ENCODE peak calls at places on chromosome 20, in four cellular contexts. S is IMR-90, J is A549, C is K562. P is an unnamed sample.

GRCh38 chr20:44748005-44748370 is 2.3 kb downstream of the KCNK15 start:
- DNase-seq in S (no peak), J (no peak), C (no peak), P (peak)

GRCh38 chr20:51745804-51746203 is 22.4 kb downstream of the ATP9A start:
- DNase-seq in S (no peak), J (no peak), C (no peak), P (no peak)

GRCh38 chr20:61699184-61700066 is 366.3 kb downstream of the TAF4 start:
- DNase-seq in S (no peak), J (no peak), C (no peak), P (no peak)

GRCh38 chr20:10020937-10021336 is 13.8 kb upstream of the ANKEF1 start:
- DNase-seq in S (no peak), J (no peak), C (no peak), P (no peak)

GRCh38 chr20:19741914-19742313 is 16.1 kb upstream of the RIN2 start:
- DNase-seq in S (no peak), J (no peak), C (no peak), P (no peak)

GRCh38 chr20:57432874-57433491 is 41.8 kb downstream of the RBM38 start:
- DNase-seq in S (no peak), J (no peak), C (peak), P (no peak)

GRCh38 chr20:58096880-58097813 is 131.3 kb downstream of the ANKRD60 start:
- DNase-seq in S (no peak), J (no peak), C (no peak), P (no peak)

GRCh38 chr20:23192469-23192868 is 106.3 kb upstream of the CD93 start:
- DNase-seq in S (no peak), J (no peak), C (no peak), P (no peak)

GRCh38 chr20:19659468-19659867 is 98.6 kb upstream of the RIN2 start:
- DNase-seq in S (no peak), J (no peak), C (no peak), P (no peak)

GRCh38 chr20:10634683-10635411 is 39.0 kb downstream of the JAG1 start:
- DNase-seq in S (peak), J (no peak), C (no peak), P (no peak)

GRCh38 chr20:381581-382290 is 1.2 kb downstream of the TRIB3 start:
- DNase-seq in S (peak), J (peak), C (peak), P (peak)

GRCh38 chr20:45100563-45101245 is at the start of gene KCNS1:
- DNase-seq in S (no peak), J (no peak), C (peak), P (peak)

GRCh38 chr20:561437-562231 is 18.0 kb upstream of the CSNK2A1 start:
- DNase-seq in S (peak), J (peak), C (peak), P (peak)

GRCh38 chr20:14829897-14830296 is 492.5 kb upstream of the FLRT3 start:
- DNase-seq in S (no peak), J (no peak), C (no peak), P (no peak)

GRCh38 chr20:20362774-20363435 is 5.0 kb upstream of the INSM1 start:
- DNase-seq in S (no peak), J (no peak), C (no peak), P (no peak)

GRCh38 chr20:347640-348484 is 951 bp downstream of the NRSN2 start:
- DNase-seq in S (peak), J (peak), C (peak), P (peak)

GRCh38 chr20:45339799-45340198 is 8.4 kb downstream of the SDC4 start:
- DNase-seq in S (no peak), J (no peak), C (no peak), P (no peak)

GRCh38 chr20:58714923-58715708 is 22.5 kb downstream of the NPEPL1 start:
- DNase-seq in S (no peak), J (no peak), C (no peak), P (no peak)

GRCh38 chr20:25867776-25868649 is 171.4 kb upstream of the ZNF337 start:
- DNase-seq in S (peak), J (peak), C (peak), P (no peak)

GRCh38 chr20:46965477-46965876 is 70.8 kb downstream of the EYA2 start:
- DNase-seq in S (no peak), J (no peak), C (no peak), P (no peak)

GRCh38 chr20:54345817-54346216 is 129.6 kb upstream of the DOK5 start:
- DNase-seq in S (peak), J (no peak), C (no peak), P (no peak)

GRCh38 chr20:36384022-36384619 is 78.0 kb downstream of the DLGAP4 start:
- DNase-seq in S (peak), J (no peak), C (peak), P (peak)

GRCh38 chr20:21214431-21214830 is 88.5 kb downstream of the KIZ start:
- DNase-seq in S (peak), J (no peak), C (no peak), P (peak)

GRCh38 chr20:44494266-44494665 is 18.6 kb downstream of the TTPAL start:
- DNase-seq in S (peak), J (no peak), C (no peak), P (no peak)

GRCh38 chr20:23151885-23152284 is 65.8 kb upstream of the CD93 start:
- DNase-seq in S (no peak), J (no peak), C (no peak), P (no peak)

GRCh38 chr20:29319725-29320124 is 1937.7 kb upstream of the DEFB115 start:
- DNase-seq in S (no peak), J (no peak), C (no peak), P (no peak)

GRCh38 chr20:58075565-58075964 is 152.9 kb downstream of the ANKRD60 start:
- DNase-seq in S (no peak), J (no peak), C (no peak), P (no peak)

GRCh38 chr20:41299899-41300298 is 17.6 kb downstream of the ZHX3 start:
- DNase-seq in S (no peak), J (no peak), C (no peak), P (no peak)
- TF ChIP-seq MAZ in S (no peak), J (no peak), C (no peak), P (no peak)

GRCh38 chr20:24694727-24695528 is 225.5 kb downstream of the SYNDIG1 start:
- DNase-seq in S (no peak), J (no peak), C (no peak), P (no peak)

GRCh38 chr20:24697411-24697810 is 228.0 kb downstream of the SYNDIG1 start:
- DNase-seq in S (no peak), J (no peak), C (no peak), P (no peak)

GRCh38 chr20:24695529-24696225 is 226.2 kb downstream of the SYNDIG1 start:
- DNase-seq in S (no peak), J (no peak), C (no peak), P (no peak)

GRCh38 chr20:24698189-24698588 is 228.8 kb downstream of the SYNDIG1 start:
- DNase-seq in S (no peak), J (no peak), C (no peak), P (no peak)

DNA sequence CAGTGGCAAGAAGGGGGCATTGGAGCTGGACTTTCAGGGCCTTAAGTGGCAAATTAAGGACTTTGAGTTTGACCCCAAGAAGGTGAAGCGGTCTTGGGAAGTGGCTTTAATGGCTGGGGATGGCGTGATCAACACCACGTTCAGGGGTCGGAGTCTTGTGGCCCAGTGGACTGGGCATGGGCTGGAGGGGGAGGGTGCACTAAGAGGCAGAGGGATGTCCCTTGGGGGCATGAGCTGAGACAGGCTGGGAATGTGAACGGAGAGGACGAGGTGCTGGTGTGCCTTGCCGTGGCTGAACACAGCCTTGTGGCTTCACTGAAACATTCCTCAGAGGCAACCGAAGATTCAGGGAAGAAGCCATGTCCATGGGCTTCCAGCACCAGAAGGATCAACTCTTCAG is 227.0 kb downstream of the SYNDIG1 start:
- DNase-seq in S (no peak), J (no peak), C (no peak), P (no peak)
- TF ChIP-seq MAZ in S (no peak), J (no peak), C (no peak), P (no peak)

GRCh38 chr20:63627700-63628245 is 872 bp upstream of the GMEB2 start:
- DNase-seq in S (no peak), J (no peak), C (peak), P (no peak)
- TF ChIP-seq MAZ in S (no peak), J (no peak), C (no peak), P (no peak)

DNA sequence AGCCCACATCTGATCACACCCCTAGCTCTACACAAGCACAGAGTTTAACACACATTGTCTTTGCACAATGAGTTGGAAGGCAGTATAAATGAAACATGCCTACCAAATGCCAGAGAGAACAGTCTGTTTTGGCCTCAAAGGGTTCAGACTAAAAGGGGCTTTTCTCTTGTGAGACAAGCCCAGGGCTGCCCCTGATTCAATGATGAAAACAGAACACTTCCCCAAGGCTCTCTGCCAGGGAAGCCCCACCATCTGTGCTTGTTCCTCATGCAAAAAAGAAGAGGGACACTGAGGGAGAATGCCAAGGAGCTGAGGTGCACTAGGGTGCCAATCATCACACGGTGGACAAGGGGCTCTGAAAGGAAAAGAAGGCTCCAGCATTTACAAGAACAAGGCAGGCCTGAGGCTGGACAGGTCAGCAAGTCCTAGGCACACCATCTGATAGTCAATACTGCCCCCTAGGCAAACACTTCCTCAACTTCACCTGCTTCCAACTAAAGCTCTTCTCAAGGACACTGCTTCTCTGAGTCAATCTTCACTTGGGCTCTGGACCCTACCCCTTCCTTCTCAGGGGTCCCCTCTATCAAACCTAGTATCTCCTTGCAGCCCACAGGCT is 37.5 kb upstream of the SLC4A11 start:
- DNase-seq in S (peak), J (peak), C (no peak), P (peak)
- TF ChIP-seq MAZ in S (no peak), J (no peak), C (no peak), P (no peak)

GRCh38 chr20:39524371-39524911 is 562.3 kb downstream of the DHX35 start:
- DNase-seq in S (no peak), J (no peak), C (no peak), P (no peak)
- TF ChIP-seq MAZ in S (no peak), J (no peak), C (no peak), P (no peak)

P was measured in HepG2.